ENCODE peak calls at places on chromosome 21, in seven cellular contexts. U is stimulated activated CD4-positive, alpha-beta T cell treated with anti-CD3 and anti-CD28 coated beads, Interleukin-2, amount 100 ng/mL, for 48 hours; Q is lung microvascular endothelial cell; V is left colon; Y is brain microvascular endothelial cell; N is amniotic stem cell; M is SJSA1. O is an unnamed sample.
A peak's percentile ranks its signal among the peaks of the same experiment; 100 is the strongest.

GRCh38 chr21:15063821-15064575 is 802 bp downstream of the NRIP1 start:
- DNase-seq in N (no peak), Q (no peak), V (peak; percentile 49), M (peak; percentile 64), Y (peak; percentile 5), U (no peak), O (peak; percentile 35)

GRCh38 chr21:41932191-41932575 is 21.6 kb downstream of the C2CD2 start:
- DNase-seq in V (no peak), N (no peak), M (peak; percentile 90), Q (peak; percentile 53), U (no peak), Y (peak; percentile 63), O (no peak)

GRCh38 chr21:32494946-32495703 is 82.6 kb downstream of the EVA1C start:
- DNase-seq in Y (peak; percentile 78), Q (peak; percentile 78), U (no peak), M (peak; percentile 56), V (no peak), N (peak; percentile 21), O (no peak)

GRCh38 chr21:44611551-44611950 is 328 bp upstream of the KRTAP10-8 start:
- DNase-seq in N (no peak), M (no peak), Y (no peak), V (no peak), Q (no peak), U (no peak), O (no peak)

GRCh38 chr21:18801468-18801867 is 397.9 kb upstream of the TMPRSS15 start:
- DNase-seq in V (no peak), Q (no peak), U (no peak), N (no peak), M (no peak), Y (peak; percentile 12), O (peak; percentile 1)

GRCh38 chr21:32726742-32727477 is 903 bp downstream of the SYNJ1 start:
- DNase-seq in Y (peak; percentile 7), M (peak; percentile 50), U (peak; percentile 23), V (peak; percentile 37), Q (peak; percentile 33), N (no peak), O (peak; percentile 34)

GRCh38 chr21:44529011-44529421 is 11.0 kb downstream of the KRTAP10-1 start:
- DNase-seq in V (no peak), Y (no peak), U (no peak), M (no peak), N (no peak), Q (no peak), O (no peak)

GRCh38 chr21:45421071-45421845 is 16.3 kb downstream of the COL18A1 start:
- DNase-seq in N (no peak), M (no peak), Q (no peak), U (no peak), V (peak; percentile 53), Y (no peak), O (peak; percentile 52)

GRCh38 chr21:33042812-33043211 is 17.1 kb downstream of the OLIG2 start:
- DNase-seq in Y (peak; percentile 92), N (no peak), V (no peak), Q (peak; percentile 75), U (no peak), M (no peak), O (no peak)

GRCh38 chr21:45977396-45977795 is 4.2 kb upstream of the COL6A1 start:
- DNase-seq in U (no peak), Y (no peak), M (peak; percentile 61), N (no peak), V (no peak), Q (no peak), O (peak; percentile 60)

GRCh38 chr21:46207920-46208571 is 20.5 kb downstream of the LSS start:
- DNase-seq in V (no peak), N (no peak), Q (no peak), U (no peak), M (no peak), Y (no peak), O (no peak)

GRCh38 chr21:14591882-14592281 is 45.8 kb upstream of the SAMSN1 start:
- DNase-seq in V (no peak), Q (no peak), Y (peak; percentile 61), M (no peak), U (no peak), N (no peak), O (no peak)